ENCODE peak calls at places on chromosomes 4 and X, in eight cellular contexts. U is GM23248, B is tibial artery, Y is tibial nerve, F is small intestine, S is aorta, L is H9, I is mucosa of descending colon. H is an unnamed sample. For H3K9me3, the result is how much of the 10 kb centered on the place peaks cover.

GRCh38 chr4:8165374-8165896 is 6.8 kb upstream of the ABLIM2 start:
- DNase-seq in U (peak), B (no peak), Y (no peak), F (no peak), S (no peak), L (no peak), I (no peak), H (no peak)

GRCh38 chr4:173490817-173491518 is 39.1 kb downstream of the HAND2 start:
- DNase-seq in U (peak), B (no peak), Y (no peak), F (peak), S (no peak), L (no peak), I (no peak), H (no peak)

GRCh38 chr4:80183196-80184052 is 13.9 kb upstream of the PRDM8 start:
- DNase-seq in U (peak), B (peak), Y (no peak), F (no peak), S (peak), L (peak), I (peak), H (peak)

GRCh38 chr4:143700060-143700419 is 435 bp downstream of the FREM3 start:
- DNase-seq in U (peak), B (no peak), Y (no peak), F (no peak), S (peak), L (peak), I (no peak), H (no peak)

GRCh38 chr4:189096108-189096507 is 844.6 kb upstream of the FRG1 start:
- DNase-seq in U (no peak), B (no peak), Y (no peak), F (no peak), S (no peak), L (no peak), I (no peak), H (no peak)

GRCh38 chr4:76198411-76199237 is 15.0 kb downstream of the SCARB2 start:
- DNase-seq in U (peak), B (peak), Y (peak), F (peak), S (no peak), L (no peak), I (peak), H (no peak)

GRCh38 chrX:13327666-13328065 is 7.8 kb upstream of the ATXN3L start:
- DNase-seq in U (no peak), B (no peak), Y (no peak), F (no peak), S (no peak), L (no peak), I (no peak), H (no peak)

GRCh38 chrX:133374874-133375387 is 40.4 kb downstream of the GPC4 start:
- DNase-seq in U (no peak), B (no peak), Y (no peak), F (no peak), S (no peak), L (no peak), I (no peak), H (no peak)

GRCh38 chr4:119525005-119525749 is 103.4 kb downstream of the PDE5A start:
- DNase-seq in U (peak), B (no peak), Y (no peak), F (no peak), S (no peak), L (no peak), I (no peak), H (no peak)

GRCh38 chr4:80446664-80447063 is 111.1 kb downstream of the CFAP299 start:
- DNase-seq in U (peak), B (no peak), Y (no peak), F (no peak), S (no peak), L (no peak), I (no peak), H (no peak)

GRCh38 chr4:162866565-162866964 is 300.1 kb downstream of the NAF1 start:
- DNase-seq in U (no peak), B (no peak), Y (no peak), F (no peak), S (no peak), L (no peak), I (no peak), H (no peak)

GRCh38 chr4:3873446-3874415 is 107.5 kb downstream of the ADRA2C start:
- DNase-seq in U (no peak), B (no peak), Y (no peak), F (no peak), S (peak), L (peak), I (no peak), H (no peak)

GRCh38 chr4:128606173-128606572 is 203.3 kb upstream of the JADE1 start:
- DNase-seq in U (peak), B (no peak), Y (no peak), F (no peak), S (no peak), L (no peak), I (no peak), H (no peak)

GRCh38 chr4:7190668-7191545 is 1.4 kb upstream of the SORCS2 start:
- DNase-seq in U (no peak), B (peak), Y (peak), F (no peak), S (peak), L (peak), I (no peak), H (no peak)

GRCh38 chr4:150411527-150411926 is 170.4 kb upstream of the MAB21L2 start:
- DNase-seq in U (no peak), B (no peak), Y (no peak), F (peak), S (no peak), L (no peak), I (no peak), H (no peak)

GRCh38 chrX:134840370-134840769 is 150.4 kb upstream of the SMIM10 start:
- DNase-seq in U (no peak), B (no peak), Y (no peak), F (no peak), S (no peak), L (no peak), I (no peak), H (no peak)

DNA sequence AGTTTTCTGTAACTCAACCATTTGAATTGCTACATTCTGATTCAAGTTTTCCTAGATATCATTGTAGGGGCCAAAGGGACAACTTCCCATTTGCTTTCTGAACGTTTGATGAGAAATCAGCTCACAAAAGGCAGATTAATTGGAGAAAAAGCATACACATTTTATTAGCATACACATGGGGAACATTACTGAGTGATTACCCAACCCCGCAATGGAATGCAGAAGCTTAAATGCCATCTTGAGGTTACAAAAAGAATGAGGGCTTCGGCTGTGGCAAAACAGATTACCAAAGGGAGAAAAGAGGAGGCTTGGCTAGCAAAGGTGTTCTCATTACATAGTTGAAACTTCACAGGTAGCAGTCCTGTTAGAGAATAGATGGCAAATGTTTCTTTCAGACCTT is 26.6 kb upstream of the HERC6 start:
- DNase-seq in U (peak), B (no peak), Y (no peak), F (no peak), S (no peak), L (no peak), I (no peak), H (no peak)
- H3K9me3 ChIP-seq in U (under half), B (under half), Y (under half), F (under half), S (under half), L (under half), I (under half), H (under half)

GRCh38 chr4:11281720-11282119 is 147.0 kb downstream of the HS3ST1 start:
- DNase-seq in U (no peak), B (no peak), Y (no peak), F (no peak), S (no peak), L (no peak), I (no peak), H (no peak)
- H3K9me3 ChIP-seq in U (under half), B (under half), Y (under half), F (under half), S (under half), L (under half), I (under half), H (under half)

DNA sequence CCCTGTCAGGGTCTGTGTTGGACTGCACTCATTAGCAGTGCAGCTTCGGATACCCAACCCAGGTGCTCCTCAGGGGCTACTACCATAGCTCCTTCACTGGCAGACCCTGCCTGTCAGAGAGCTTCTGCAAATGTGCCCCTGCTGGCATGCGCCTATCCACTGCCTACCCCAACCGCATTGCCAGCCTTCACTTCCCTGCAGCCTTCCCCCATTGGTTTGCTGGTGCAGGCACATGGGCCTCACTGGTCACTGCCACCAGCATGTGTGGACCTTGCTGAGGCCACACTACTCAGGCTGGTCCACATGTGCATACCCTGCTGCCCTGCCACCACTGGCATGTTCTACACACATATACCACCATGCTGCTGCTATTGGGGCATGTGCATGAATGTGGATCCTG is 72.5 kb upstream of the MAGEH1 start:
- DNase-seq in U (no peak), B (no peak), Y (no peak), F (no peak), S (no peak), L (no peak), I (no peak), H (no peak)
- H3K9me3 ChIP-seq in U (under half), B (under half), Y (under half), F (under half), S (under half), L (half or more), I (under half), H (under half)

GRCh38 chr4:107444-108429 is 16.6 kb upstream of the ZNF718 start:
- DNase-seq in U (no peak), B (no peak), Y (no peak), F (no peak), S (no peak), L (no peak), I (no peak), H (no peak)
- H3K9me3 ChIP-seq in U (under half), B (under half), Y (under half), F (under half), S (under half), L (under half), I (under half), H (under half)

H was measured in T-helper 17 cell.